ENCODE peak calls at places on chromosomes 3 and 15, in nine cellular contexts. One of them, this sample, is unnamed.

GRCh38 chr3:122215592-122216298 is 32.3 kb downstream of the CASR start:
- DNase-seq in testis: no peak
- DNase-seq in uterus: no peak
- DNase-seq in bronchial epithelial cell: no peak
- DNase-seq in endothelial cell: no peak
- DNase-seq in cardiac muscle cell: no peak
- DNase-seq in heart left ventricle: no peak
- DNase-seq in left lung: no peak
- DNase-seq in AG10803: no peak
- DNase-seq in this sample: no peak

GRCh38 chr3:28989646-28990089 is 291.2 kb upstream of the RBMS3 start:
- DNase-seq in testis: no peak
- DNase-seq in uterus: no peak
- DNase-seq in bronchial epithelial cell: peak
- DNase-seq in endothelial cell: no peak
- DNase-seq in cardiac muscle cell: peak
- DNase-seq in heart left ventricle: no peak
- DNase-seq in left lung: no peak
- DNase-seq in AG10803: no peak
- DNase-seq in this sample: no peak

GRCh38 chr3:111286749-111287148 is 215.1 kb downstream of the NECTIN3 start:
- DNase-seq in testis: no peak
- DNase-seq in uterus: no peak
- DNase-seq in bronchial epithelial cell: no peak
- DNase-seq in endothelial cell: no peak
- DNase-seq in cardiac muscle cell: no peak
- DNase-seq in heart left ventricle: no peak
- DNase-seq in left lung: no peak
- DNase-seq in AG10803: no peak
- DNase-seq in this sample: no peak

GRCh38 chr3:46892285-46893145 is 15.0 kb downstream of the PTH1R start:
- DNase-seq in testis: peak
- DNase-seq in uterus: peak
- DNase-seq in bronchial epithelial cell: peak
- DNase-seq in endothelial cell: peak
- DNase-seq in cardiac muscle cell: peak
- DNase-seq in heart left ventricle: peak
- DNase-seq in left lung: peak
- DNase-seq in AG10803: peak
- DNase-seq in this sample: peak

GRCh38 chr3:190892328-190893011 is 30.0 kb upstream of the GMNC start:
- DNase-seq in testis: no peak
- DNase-seq in uterus: no peak
- DNase-seq in bronchial epithelial cell: peak
- DNase-seq in endothelial cell: no peak
- DNase-seq in cardiac muscle cell: no peak
- DNase-seq in heart left ventricle: no peak
- DNase-seq in left lung: no peak
- DNase-seq in AG10803: no peak
- DNase-seq in this sample: no peak

GRCh38 chr3:169998668-169999131 is 32.1 kb downstream of the SEC62 start:
- DNase-seq in testis: no peak
- DNase-seq in uterus: no peak
- DNase-seq in bronchial epithelial cell: peak
- DNase-seq in endothelial cell: no peak
- DNase-seq in cardiac muscle cell: peak
- DNase-seq in heart left ventricle: no peak
- DNase-seq in left lung: no peak
- DNase-seq in AG10803: peak
- DNase-seq in this sample: no peak

GRCh38 chr3:18440053-18440768 is 15.1 kb upstream of the SATB1 start:
- DNase-seq in testis: no peak
- DNase-seq in uterus: no peak
- DNase-seq in bronchial epithelial cell: peak
- DNase-seq in endothelial cell: no peak
- DNase-seq in cardiac muscle cell: no peak
- DNase-seq in heart left ventricle: no peak
- DNase-seq in left lung: no peak
- DNase-seq in AG10803: peak
- DNase-seq in this sample: no peak

GRCh38 chr15:69973102-69973714 is 124.5 kb downstream of the TLE3 start:
- DNase-seq in testis: no peak
- DNase-seq in uterus: no peak
- DNase-seq in bronchial epithelial cell: peak
- DNase-seq in endothelial cell: no peak
- DNase-seq in cardiac muscle cell: peak
- DNase-seq in heart left ventricle: no peak
- DNase-seq in left lung: no peak
- DNase-seq in AG10803: peak
- DNase-seq in this sample: no peak

GRCh38 chr15:43881944-43882343 is 55.1 kb downstream of the WDR76 start:
- DNase-seq in testis: peak
- DNase-seq in uterus: no peak
- DNase-seq in bronchial epithelial cell: no peak
- DNase-seq in endothelial cell: peak
- DNase-seq in cardiac muscle cell: peak
- DNase-seq in heart left ventricle: no peak
- DNase-seq in left lung: no peak
- DNase-seq in AG10803: no peak
- DNase-seq in this sample: no peak

GRCh38 chr15:77027697-77028450 is 32.9 kb downstream of the PSTPIP1 start:
- DNase-seq in testis: no peak
- DNase-seq in uterus: peak
- DNase-seq in bronchial epithelial cell: no peak
- DNase-seq in endothelial cell: peak
- DNase-seq in cardiac muscle cell: peak
- DNase-seq in heart left ventricle: peak
- DNase-seq in left lung: peak
- DNase-seq in AG10803: no peak
- DNase-seq in this sample: peak

GRCh38 chr3:173584093-173584833 is 186.7 kb downstream of the NLGN1 start:
- DNase-seq in testis: peak
- DNase-seq in uterus: no peak
- DNase-seq in bronchial epithelial cell: peak
- DNase-seq in endothelial cell: peak
- DNase-seq in cardiac muscle cell: peak
- DNase-seq in heart left ventricle: no peak
- DNase-seq in left lung: no peak
- DNase-seq in AG10803: peak
- DNase-seq in this sample: no peak

GRCh38 chr3:131163-131889 is 65.2 kb upstream of the CHL1 start:
- DNase-seq in testis: no peak
- DNase-seq in uterus: no peak
- DNase-seq in bronchial epithelial cell: no peak
- DNase-seq in endothelial cell: no peak
- DNase-seq in cardiac muscle cell: no peak
- DNase-seq in heart left ventricle: no peak
- DNase-seq in left lung: no peak
- DNase-seq in AG10803: no peak
- DNase-seq in this sample: no peak

GRCh38 chr3:161274691-161275298 is 53.7 kb downstream of the NMD3 start:
- DNase-seq in testis: peak
- DNase-seq in uterus: no peak
- DNase-seq in bronchial epithelial cell: peak
- DNase-seq in endothelial cell: peak
- DNase-seq in cardiac muscle cell: peak
- DNase-seq in heart left ventricle: no peak
- DNase-seq in left lung: no peak
- DNase-seq in AG10803: peak
- DNase-seq in this sample: no peak

GRCh38 chr3:161271646-161272045 is 50.5 kb downstream of the NMD3 start:
- DNase-seq in testis: no peak
- DNase-seq in uterus: no peak
- DNase-seq in bronchial epithelial cell: no peak
- DNase-seq in endothelial cell: no peak
- DNase-seq in cardiac muscle cell: no peak
- DNase-seq in heart left ventricle: no peak
- DNase-seq in left lung: no peak
- DNase-seq in AG10803: no peak
- DNase-seq in this sample: no peak

GRCh38 chr3:161270991-161271390 is 49.9 kb downstream of the NMD3 start:
- DNase-seq in testis: no peak
- DNase-seq in uterus: no peak
- DNase-seq in bronchial epithelial cell: no peak
- DNase-seq in endothelial cell: no peak
- DNase-seq in cardiac muscle cell: no peak
- DNase-seq in heart left ventricle: no peak
- DNase-seq in left lung: no peak
- DNase-seq in AG10803: no peak
- DNase-seq in this sample: no peak

GRCh38 chr3:161273589-161274218 is 52.6 kb downstream of the NMD3 start:
- DNase-seq in testis: peak
- DNase-seq in uterus: no peak
- DNase-seq in bronchial epithelial cell: peak
- DNase-seq in endothelial cell: peak
- DNase-seq in cardiac muscle cell: peak
- DNase-seq in heart left ventricle: no peak
- DNase-seq in left lung: no peak
- DNase-seq in AG10803: peak
- DNase-seq in this sample: no peak

DNA sequence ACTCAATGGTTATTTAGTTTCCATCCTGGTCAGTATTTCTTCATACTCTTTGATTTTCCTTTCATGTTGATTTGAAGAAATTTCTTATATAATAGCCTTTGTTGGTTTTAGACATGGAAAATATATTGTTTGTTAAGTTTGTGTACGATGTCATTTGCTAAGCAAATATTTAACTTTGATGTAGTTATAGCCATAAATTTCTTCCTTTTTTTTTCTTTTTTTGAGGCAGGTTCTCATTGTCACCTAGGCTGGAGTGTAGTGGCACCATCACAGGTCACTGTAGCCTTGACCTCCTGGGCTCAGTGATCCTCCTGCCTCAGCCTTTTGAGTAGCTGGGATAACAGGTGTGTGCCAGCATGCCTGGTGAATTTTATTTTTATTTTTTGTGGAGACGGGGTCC is 51.4 kb downstream of the NMD3 start:
- DNase-seq in testis: no peak
- DNase-seq in uterus: no peak
- DNase-seq in bronchial epithelial cell: no peak
- DNase-seq in endothelial cell: no peak
- DNase-seq in cardiac muscle cell: no peak
- DNase-seq in heart left ventricle: no peak
- DNase-seq in left lung: no peak
- DNase-seq in AG10803: no peak
- DNase-seq in this sample: no peak
- TF ChIP-seq CTCF in testis: no peak
- TF ChIP-seq CTCF in uterus: no peak
- TF ChIP-seq CTCF in bronchial epithelial cell: no peak
- TF ChIP-seq CTCF in endothelial cell: no peak
- TF ChIP-seq CTCF in cardiac muscle cell: no peak
- TF ChIP-seq CTCF in heart left ventricle: no peak
- TF ChIP-seq CTCF in left lung: no peak
- TF ChIP-seq CTCF in AG10803: no peak
- TF ChIP-seq CTCF in this sample: no peak

GRCh38 chr3:9884555-9885165 is 4.6 kb upstream of the CIDEC start:
- DNase-seq in testis: no peak
- DNase-seq in uterus: peak
- DNase-seq in bronchial epithelial cell: peak
- DNase-seq in endothelial cell: no peak
- DNase-seq in cardiac muscle cell: peak
- DNase-seq in heart left ventricle: no peak
- DNase-seq in left lung: no peak
- DNase-seq in AG10803: peak
- DNase-seq in this sample: no peak
- TF ChIP-seq CTCF in testis: no peak
- TF ChIP-seq CTCF in uterus: no peak
- TF ChIP-seq CTCF in bronchial epithelial cell: no peak
- TF ChIP-seq CTCF in endothelial cell: no peak
- TF ChIP-seq CTCF in cardiac muscle cell: no peak
- TF ChIP-seq CTCF in heart left ventricle: no peak
- TF ChIP-seq CTCF in left lung: no peak
- TF ChIP-seq CTCF in AG10803: peak
- TF ChIP-seq CTCF in this sample: no peak

DNA sequence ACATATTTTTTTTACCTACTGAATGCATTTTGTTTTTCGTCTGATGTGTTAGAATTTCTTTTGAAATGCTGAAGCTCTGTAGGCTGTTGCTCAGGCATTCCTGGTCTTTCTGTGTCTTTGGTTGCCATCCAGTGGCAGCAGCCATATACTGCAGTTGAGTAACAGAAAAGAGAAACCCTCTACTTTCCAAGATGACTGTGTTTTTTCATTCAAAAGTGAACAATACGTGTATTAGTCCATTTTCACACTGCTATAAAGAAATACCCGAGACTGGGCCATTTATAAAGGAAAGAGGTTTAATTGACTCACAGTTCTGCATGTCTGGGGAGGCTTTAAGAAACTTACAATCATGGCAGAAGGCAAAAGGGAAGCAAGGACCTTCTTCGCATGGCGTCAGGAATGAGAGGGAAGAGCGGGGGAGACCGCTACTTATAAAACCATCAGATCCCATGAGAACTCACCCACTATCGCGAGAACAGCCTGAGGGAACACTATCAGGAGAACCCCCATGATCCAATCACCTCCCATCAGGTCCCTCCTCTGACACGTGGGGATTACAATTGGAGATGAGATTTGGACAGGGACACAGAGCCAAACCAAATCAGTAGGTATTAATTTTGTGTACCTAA is 4.7 kb upstream of the GOLGA8B start:
- DNase-seq in testis: peak
- DNase-seq in uterus: peak
- DNase-seq in bronchial epithelial cell: peak
- DNase-seq in endothelial cell: peak
- DNase-seq in cardiac muscle cell: peak
- DNase-seq in heart left ventricle: no peak
- DNase-seq in left lung: peak
- DNase-seq in AG10803: peak
- DNase-seq in this sample: no peak
- TF ChIP-seq CTCF in testis: peak
- TF ChIP-seq CTCF in uterus: peak
- TF ChIP-seq CTCF in bronchial epithelial cell: peak
- TF ChIP-seq CTCF in endothelial cell: peak
- TF ChIP-seq CTCF in cardiac muscle cell: peak
- TF ChIP-seq CTCF in heart left ventricle: peak
- TF ChIP-seq CTCF in left lung: peak
- TF ChIP-seq CTCF in AG10803: peak
- TF ChIP-seq CTCF in this sample: no peak

DNA sequence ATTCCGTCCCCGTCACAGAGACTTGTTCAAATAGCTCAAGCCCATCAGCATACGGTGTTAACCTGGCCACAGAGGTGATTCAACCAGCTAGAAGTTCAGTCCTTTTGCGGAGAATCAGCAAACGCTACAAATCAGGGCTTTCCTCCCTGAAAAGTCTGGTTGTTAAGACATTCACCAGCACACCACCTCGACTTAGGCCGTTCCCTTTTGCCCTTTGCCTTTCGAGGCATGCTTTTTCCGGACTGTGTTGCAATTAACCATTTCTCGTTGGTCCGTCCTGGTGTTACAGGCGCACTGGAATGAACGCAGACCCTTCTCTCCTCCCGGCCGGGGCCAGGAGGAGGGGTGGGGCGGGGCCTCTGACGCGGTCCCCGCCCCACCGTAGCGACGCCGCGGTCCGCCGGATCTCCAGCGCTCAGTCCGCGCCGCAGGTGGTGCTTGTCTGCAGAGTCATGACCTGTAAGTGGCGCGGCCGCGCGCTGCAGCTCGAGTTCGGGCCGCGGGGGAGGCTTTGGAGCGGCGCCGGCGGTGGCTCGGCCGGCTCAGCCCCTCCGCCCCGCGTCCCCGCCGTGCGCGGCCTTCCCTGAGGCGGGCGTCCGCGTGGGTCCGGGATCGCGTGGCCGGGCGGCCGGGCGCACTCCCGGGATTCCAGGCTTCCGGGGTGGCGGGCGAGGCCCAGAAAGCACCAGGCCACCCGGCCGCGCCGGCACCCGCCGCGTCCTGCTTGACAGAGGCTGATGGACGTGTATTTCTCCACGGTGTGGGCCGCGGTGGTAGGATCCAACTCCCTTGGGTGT is at the start of gene NIT2:
- DNase-seq in testis: peak
- DNase-seq in uterus: peak
- DNase-seq in bronchial epithelial cell: peak
- DNase-seq in endothelial cell: peak
- DNase-seq in cardiac muscle cell: peak
- DNase-seq in heart left ventricle: peak
- DNase-seq in left lung: peak
- DNase-seq in AG10803: peak
- DNase-seq in this sample: peak
- TF ChIP-seq CTCF in testis: no peak
- TF ChIP-seq CTCF in uterus: no peak
- TF ChIP-seq CTCF in bronchial epithelial cell: peak
- TF ChIP-seq CTCF in endothelial cell: no peak
- TF ChIP-seq CTCF in cardiac muscle cell: no peak
- TF ChIP-seq CTCF in heart left ventricle: no peak
- TF ChIP-seq CTCF in left lung: no peak
- TF ChIP-seq CTCF in AG10803: no peak
- TF ChIP-seq CTCF in this sample: no peak

This sample was measured in omental fat pad.